ENCODE peak calls at places on chromosomes 5 and 9, in four cellular contexts. O is NCI-H460, W is germinal center, M is fibroblast of pulmonary artery. E is an unnamed sample.

GRCh38 chr5:77852514-77853352 is 76.6 kb upstream of the TBCA start:
- DNase-seq in W (peak), O (no peak), M (peak), E (peak)

GRCh38 chr5:36690041-36690941 is 83.9 kb downstream of the SLC1A3 start:
- DNase-seq in O (peak), W (peak), M (peak), E (peak)

GRCh38 chr5:156411131-156411727 is 84.3 kb downstream of the SGCD start:
- DNase-seq in M (peak), O (peak), W (no peak), E (no peak)

GRCh38 chr5:76690704-76691469 is 25.0 kb upstream of the F2R start:
- DNase-seq in M (peak), O (no peak), W (no peak), E (no peak)

GRCh38 chr9:132669636-132670358 is at the start of gene DDX31:
- DNase-seq in O (peak), W (peak), M (peak), E (peak)

GRCh38 chr5:40410939-40411635 is 268.6 kb upstream of the PTGER4 start:
- DNase-seq in M (peak), W (no peak), O (peak), E (no peak)

GRCh38 chr5:167699434-167699833 is 592.0 kb upstream of the WWC1 start:
- DNase-seq in W (no peak), M (peak), O (peak), E (peak)

GRCh38 chr5:68924490-68925145 is 169.2 kb upstream of the SLC30A5 start:
- DNase-seq in W (no peak), O (no peak), M (peak), E (no peak)

GRCh38 chr5:149130121-149130931 is 11.0 kb upstream of the ABLIM3 start:
- DNase-seq in O (no peak), M (peak), W (no peak), E (no peak)

E was measured in HTR-8/SVneo.